ENCODE peak calls at places on chromosomes 2 and 18, in seven cellular contexts. One of them, this sample, is unnamed.

GRCh38 chr2:74835831-74836674 is 2.1 kb downstream of the HK2 start:
- DNase-seq in glomerular endothelial cell: no peak
- DNase-seq in stimulated activated CD8-positive, alpha-beta memory T cell treated with anti-CD3 and anti-CD28 coated beads, Interleukin-4, amount 100 ng/mL, for 24 hours: no peak
- DNase-seq in HuH-7.5: peak
- DNase-seq in aorta: no peak
- DNase-seq in neuronal stem cell: peak
- DNase-seq in dorsolateral prefrontal cortex: no peak
- DNase-seq in this sample: no peak

GRCh38 chr2:171318463-171318934 is 115.3 kb downstream of the METTL8 start:
- DNase-seq in aorta: no peak
- DNase-seq in neuronal stem cell: no peak
- DNase-seq in HuH-7.5: no peak
- DNase-seq in glomerular endothelial cell: no peak
- DNase-seq in dorsolateral prefrontal cortex: peak
- DNase-seq in stimulated activated CD8-positive, alpha-beta memory T cell treated with anti-CD3 and anti-CD28 coated beads, Interleukin-4, amount 100 ng/mL, for 24 hours: no peak
- DNase-seq in this sample: no peak

GRCh38 chr18:48828713-48829442 is 121.9 kb downstream of the SMAD7 start:
- DNase-seq in glomerular endothelial cell: no peak
- DNase-seq in HuH-7.5: no peak
- DNase-seq in dorsolateral prefrontal cortex: no peak
- DNase-seq in stimulated activated CD8-positive, alpha-beta memory T cell treated with anti-CD3 and anti-CD28 coated beads, Interleukin-4, amount 100 ng/mL, for 24 hours: no peak
- DNase-seq in aorta: peak
- DNase-seq in neuronal stem cell: no peak
- DNase-seq in this sample: no peak

GRCh38 chr18:10351221-10351795 is 103.1 kb upstream of the APCDD1 start:
- DNase-seq in aorta: no peak
- DNase-seq in HuH-7.5: no peak
- DNase-seq in neuronal stem cell: no peak
- DNase-seq in dorsolateral prefrontal cortex: no peak
- DNase-seq in stimulated activated CD8-positive, alpha-beta memory T cell treated with anti-CD3 and anti-CD28 coated beads, Interleukin-4, amount 100 ng/mL, for 24 hours: no peak
- DNase-seq in glomerular endothelial cell: no peak
- DNase-seq in this sample: no peak

GRCh38 chr2:85756195-85756594 is 2.4 kb downstream of the ATOH8 start:
- DNase-seq in glomerular endothelial cell: no peak
- DNase-seq in dorsolateral prefrontal cortex: no peak
- DNase-seq in aorta: no peak
- DNase-seq in stimulated activated CD8-positive, alpha-beta memory T cell treated with anti-CD3 and anti-CD28 coated beads, Interleukin-4, amount 100 ng/mL, for 24 hours: no peak
- DNase-seq in HuH-7.5: no peak
- DNase-seq in neuronal stem cell: no peak
- DNase-seq in this sample: no peak

GRCh38 chr2:109537565-109538221 is 76.1 kb downstream of the SEPTIN10 start:
- DNase-seq in aorta: no peak
- DNase-seq in neuronal stem cell: no peak
- DNase-seq in HuH-7.5: no peak
- DNase-seq in stimulated activated CD8-positive, alpha-beta memory T cell treated with anti-CD3 and anti-CD28 coated beads, Interleukin-4, amount 100 ng/mL, for 24 hours: no peak
- DNase-seq in dorsolateral prefrontal cortex: no peak
- DNase-seq in glomerular endothelial cell: no peak
- DNase-seq in this sample: no peak

GRCh38 chr2:221334466-221334865 is 237.6 kb downstream of the EPHA4 start:
- DNase-seq in aorta: no peak
- DNase-seq in neuronal stem cell: no peak
- DNase-seq in glomerular endothelial cell: no peak
- DNase-seq in dorsolateral prefrontal cortex: no peak
- DNase-seq in stimulated activated CD8-positive, alpha-beta memory T cell treated with anti-CD3 and anti-CD28 coated beads, Interleukin-4, amount 100 ng/mL, for 24 hours: no peak
- DNase-seq in HuH-7.5: no peak
- DNase-seq in this sample: no peak

GRCh38 chr2:181178823-181179412 is 198.5 kb downstream of the UBE2E3 start:
- DNase-seq in dorsolateral prefrontal cortex: no peak
- DNase-seq in HuH-7.5: peak
- DNase-seq in neuronal stem cell: no peak
- DNase-seq in glomerular endothelial cell: no peak
- DNase-seq in stimulated activated CD8-positive, alpha-beta memory T cell treated with anti-CD3 and anti-CD28 coated beads, Interleukin-4, amount 100 ng/mL, for 24 hours: peak
- DNase-seq in aorta: no peak
- DNase-seq in this sample: no peak

GRCh38 chr2:109517118-109517889 is 96.5 kb downstream of the SEPTIN10 start:
- DNase-seq in HuH-7.5: no peak
- DNase-seq in stimulated activated CD8-positive, alpha-beta memory T cell treated with anti-CD3 and anti-CD28 coated beads, Interleukin-4, amount 100 ng/mL, for 24 hours: no peak
- DNase-seq in aorta: no peak
- DNase-seq in neuronal stem cell: no peak
- DNase-seq in dorsolateral prefrontal cortex: no peak
- DNase-seq in glomerular endothelial cell: no peak
- DNase-seq in this sample: no peak

GRCh38 chr2:172806426-172807008 is 70.9 kb downstream of the RAPGEF4 start:
- DNase-seq in neuronal stem cell: peak
- DNase-seq in stimulated activated CD8-positive, alpha-beta memory T cell treated with anti-CD3 and anti-CD28 coated beads, Interleukin-4, amount 100 ng/mL, for 24 hours: no peak
- DNase-seq in dorsolateral prefrontal cortex: no peak
- DNase-seq in aorta: no peak
- DNase-seq in HuH-7.5: peak
- DNase-seq in glomerular endothelial cell: no peak
- DNase-seq in this sample: no peak

GRCh38 chr2:231396058-231396821 is 730 bp downstream of the B3GNT7 start:
- DNase-seq in stimulated activated CD8-positive, alpha-beta memory T cell treated with anti-CD3 and anti-CD28 coated beads, Interleukin-4, amount 100 ng/mL, for 24 hours: no peak
- DNase-seq in neuronal stem cell: no peak
- DNase-seq in glomerular endothelial cell: no peak
- DNase-seq in aorta: no peak
- DNase-seq in dorsolateral prefrontal cortex: no peak
- DNase-seq in HuH-7.5: no peak
- DNase-seq in this sample: no peak

GRCh38 chr2:60549250-60550150 is 4.0 kb downstream of the BCL11A start:
- DNase-seq in aorta: no peak
- DNase-seq in glomerular endothelial cell: no peak
- DNase-seq in stimulated activated CD8-positive, alpha-beta memory T cell treated with anti-CD3 and anti-CD28 coated beads, Interleukin-4, amount 100 ng/mL, for 24 hours: no peak
- DNase-seq in dorsolateral prefrontal cortex: no peak
- DNase-seq in neuronal stem cell: no peak
- DNase-seq in HuH-7.5: no peak
- DNase-seq in this sample: no peak

GRCh38 chr18:40006553-40007073 is 1948.4 kb upstream of the PIK3C3 start:
- DNase-seq in aorta: no peak
- DNase-seq in glomerular endothelial cell: no peak
- DNase-seq in HuH-7.5: no peak
- DNase-seq in neuronal stem cell: no peak
- DNase-seq in stimulated activated CD8-positive, alpha-beta memory T cell treated with anti-CD3 and anti-CD28 coated beads, Interleukin-4, amount 100 ng/mL, for 24 hours: no peak
- DNase-seq in dorsolateral prefrontal cortex: no peak
- DNase-seq in this sample: no peak

GRCh38 chr2:6535572-6535971 is 330.1 kb downstream of the CMPK2 start:
- DNase-seq in stimulated activated CD8-positive, alpha-beta memory T cell treated with anti-CD3 and anti-CD28 coated beads, Interleukin-4, amount 100 ng/mL, for 24 hours: no peak
- DNase-seq in glomerular endothelial cell: no peak
- DNase-seq in neuronal stem cell: peak
- DNase-seq in HuH-7.5: no peak
- DNase-seq in dorsolateral prefrontal cortex: no peak
- DNase-seq in aorta: no peak
- DNase-seq in this sample: no peak

GRCh38 chr18:47382171-47382570 is 130.7 kb upstream of the SKOR2 start:
- DNase-seq in aorta: no peak
- DNase-seq in stimulated activated CD8-positive, alpha-beta memory T cell treated with anti-CD3 and anti-CD28 coated beads, Interleukin-4, amount 100 ng/mL, for 24 hours: no peak
- DNase-seq in glomerular endothelial cell: no peak
- DNase-seq in neuronal stem cell: no peak
- DNase-seq in dorsolateral prefrontal cortex: no peak
- DNase-seq in HuH-7.5: no peak
- DNase-seq in this sample: no peak

GRCh38 chr2:119860924-119861323 is 101.2 kb downstream of the PTPN4 start:
- DNase-seq in aorta: no peak
- DNase-seq in stimulated activated CD8-positive, alpha-beta memory T cell treated with anti-CD3 and anti-CD28 coated beads, Interleukin-4, amount 100 ng/mL, for 24 hours: no peak
- DNase-seq in glomerular endothelial cell: no peak
- DNase-seq in dorsolateral prefrontal cortex: no peak
- DNase-seq in HuH-7.5: no peak
- DNase-seq in neuronal stem cell: no peak
- DNase-seq in this sample: no peak

GRCh38 chr18:55380574-55380973 is 207.4 kb downstream of the TCF4 start:
- DNase-seq in aorta: no peak
- DNase-seq in stimulated activated CD8-positive, alpha-beta memory T cell treated with anti-CD3 and anti-CD28 coated beads, Interleukin-4, amount 100 ng/mL, for 24 hours: no peak
- DNase-seq in neuronal stem cell: no peak
- DNase-seq in HuH-7.5: no peak
- DNase-seq in glomerular endothelial cell: no peak
- DNase-seq in dorsolateral prefrontal cortex: no peak
- DNase-seq in this sample: no peak

This sample was measured in T-helper 17 cell.